ENCODE peak calls at places on chromosome 9, in ten cellular contexts. One of them, this sample, is unnamed.

GRCh38 chr9:33264473-33265177 is at the start of the genes BAG1 and CHMP5:
- DNase-seq in choroid plexus epithelial cell: peak
- DNase-seq in bronchial epithelial cell: peak
- DNase-seq in HepG2: peak
- DNase-seq in IMR-90: peak
- DNase-seq in progenitor cell of endocrine pancreas: peak
- DNase-seq in GM12865: peak
- DNase-seq in upper lobe of right lung: peak
- DNase-seq in AG10803: peak
- DNase-seq in dorsolateral prefrontal cortex: peak
- DNase-seq in this sample: peak

GRCh38 chr9:78324682-78325081 is 27.8 kb downstream of the PSAT1 start:
- DNase-seq in choroid plexus epithelial cell: no peak
- DNase-seq in bronchial epithelial cell: no peak
- DNase-seq in HepG2: no peak
- DNase-seq in IMR-90: no peak
- DNase-seq in progenitor cell of endocrine pancreas: no peak
- DNase-seq in GM12865: no peak
- DNase-seq in upper lobe of right lung: no peak
- DNase-seq in AG10803: no peak
- DNase-seq in dorsolateral prefrontal cortex: no peak
- DNase-seq in this sample: no peak

GRCh38 chr9:134329886-134330285 is 3.6 kb downstream of the RXRA start:
- DNase-seq in choroid plexus epithelial cell: no peak
- DNase-seq in bronchial epithelial cell: peak
- DNase-seq in HepG2: no peak
- DNase-seq in IMR-90: no peak
- DNase-seq in progenitor cell of endocrine pancreas: no peak
- DNase-seq in GM12865: no peak
- DNase-seq in upper lobe of right lung: no peak
- DNase-seq in AG10803: no peak
- DNase-seq in dorsolateral prefrontal cortex: no peak
- DNase-seq in this sample: no peak

GRCh38 chr9:4590430-4591122 is 71.5 kb upstream of the PLPP6 start:
- DNase-seq in choroid plexus epithelial cell: peak
- DNase-seq in bronchial epithelial cell: no peak
- DNase-seq in HepG2: no peak
- DNase-seq in IMR-90: peak
- DNase-seq in progenitor cell of endocrine pancreas: no peak
- DNase-seq in GM12865: no peak
- DNase-seq in upper lobe of right lung: no peak
- DNase-seq in AG10803: peak
- DNase-seq in dorsolateral prefrontal cortex: no peak
- DNase-seq in this sample: no peak

GRCh38 chr9:93678199-93679019 is 102.0 kb downstream of the PHF2 start:
- DNase-seq in choroid plexus epithelial cell: no peak
- DNase-seq in bronchial epithelial cell: no peak
- DNase-seq in HepG2: no peak
- DNase-seq in IMR-90: no peak
- DNase-seq in progenitor cell of endocrine pancreas: no peak
- DNase-seq in GM12865: no peak
- DNase-seq in upper lobe of right lung: peak
- DNase-seq in AG10803: no peak
- DNase-seq in dorsolateral prefrontal cortex: peak
- DNase-seq in this sample: no peak

GRCh38 chr9:77502568-77502967 is 145.6 kb downstream of the GNA14 start:
- DNase-seq in choroid plexus epithelial cell: peak
- DNase-seq in bronchial epithelial cell: no peak
- DNase-seq in HepG2: no peak
- DNase-seq in IMR-90: no peak
- DNase-seq in progenitor cell of endocrine pancreas: no peak
- DNase-seq in GM12865: no peak
- DNase-seq in upper lobe of right lung: no peak
- DNase-seq in AG10803: no peak
- DNase-seq in dorsolateral prefrontal cortex: no peak
- DNase-seq in this sample: no peak

GRCh38 chr9:94140791-94141790 is 56.8 kb downstream of the PTPDC1 start:
- DNase-seq in choroid plexus epithelial cell: peak
- DNase-seq in bronchial epithelial cell: no peak
- DNase-seq in HepG2: no peak
- DNase-seq in IMR-90: no peak
- DNase-seq in progenitor cell of endocrine pancreas: no peak
- DNase-seq in GM12865: no peak
- DNase-seq in upper lobe of right lung: no peak
- DNase-seq in AG10803: peak
- DNase-seq in dorsolateral prefrontal cortex: no peak
- DNase-seq in this sample: no peak

GRCh38 chr9:84567776-84568175 is 101.8 kb upstream of the NTRK2 start:
- DNase-seq in choroid plexus epithelial cell: no peak
- DNase-seq in bronchial epithelial cell: peak
- DNase-seq in HepG2: no peak
- DNase-seq in IMR-90: no peak
- DNase-seq in progenitor cell of endocrine pancreas: no peak
- DNase-seq in GM12865: no peak
- DNase-seq in upper lobe of right lung: no peak
- DNase-seq in AG10803: no peak
- DNase-seq in dorsolateral prefrontal cortex: no peak
- DNase-seq in this sample: no peak

GRCh38 chr9:74762950-74763349 is 124.8 kb downstream of the TRPM6 start:
- DNase-seq in choroid plexus epithelial cell: no peak
- DNase-seq in bronchial epithelial cell: no peak
- DNase-seq in HepG2: no peak
- DNase-seq in IMR-90: no peak
- DNase-seq in progenitor cell of endocrine pancreas: no peak
- DNase-seq in GM12865: no peak
- DNase-seq in upper lobe of right lung: no peak
- DNase-seq in AG10803: no peak
- DNase-seq in dorsolateral prefrontal cortex: no peak
- DNase-seq in this sample: no peak

GRCh38 chr9:89590415-89590814 is 14.4 kb upstream of the GADD45G start:
- DNase-seq in choroid plexus epithelial cell: no peak
- DNase-seq in bronchial epithelial cell: no peak
- DNase-seq in HepG2: no peak
- DNase-seq in IMR-90: no peak
- DNase-seq in progenitor cell of endocrine pancreas: no peak
- DNase-seq in GM12865: no peak
- DNase-seq in upper lobe of right lung: no peak
- DNase-seq in AG10803: no peak
- DNase-seq in dorsolateral prefrontal cortex: no peak
- DNase-seq in this sample: no peak

GRCh38 chr9:127714916-127715442 is 484 bp downstream of the PTRH1 start:
- DNase-seq in choroid plexus epithelial cell: no peak
- DNase-seq in bronchial epithelial cell: no peak
- DNase-seq in HepG2: no peak
- DNase-seq in IMR-90: no peak
- DNase-seq in progenitor cell of endocrine pancreas: no peak
- DNase-seq in GM12865: no peak
- DNase-seq in upper lobe of right lung: no peak
- DNase-seq in AG10803: no peak
- DNase-seq in dorsolateral prefrontal cortex: no peak
- DNase-seq in this sample: no peak

GRCh38 chr9:124502711-124503702 is 4.2 kb downstream of the NR5A1 start:
- DNase-seq in choroid plexus epithelial cell: peak
- DNase-seq in bronchial epithelial cell: no peak
- DNase-seq in HepG2: no peak
- DNase-seq in IMR-90: no peak
- DNase-seq in progenitor cell of endocrine pancreas: no peak
- DNase-seq in GM12865: no peak
- DNase-seq in upper lobe of right lung: no peak
- DNase-seq in AG10803: no peak
- DNase-seq in dorsolateral prefrontal cortex: no peak
- DNase-seq in this sample: no peak

GRCh38 chr9:124779368-124780059 is 2.6 kb downstream of the OLFML2A start:
- DNase-seq in choroid plexus epithelial cell: peak
- DNase-seq in bronchial epithelial cell: peak
- DNase-seq in HepG2: peak
- DNase-seq in IMR-90: peak
- DNase-seq in progenitor cell of endocrine pancreas: no peak
- DNase-seq in GM12865: no peak
- DNase-seq in upper lobe of right lung: peak
- DNase-seq in AG10803: peak
- DNase-seq in dorsolateral prefrontal cortex: no peak
- DNase-seq in this sample: no peak

GRCh38 chr9:125997510-125997823 is 250.3 kb downstream of the PBX3 start:
- DNase-seq in choroid plexus epithelial cell: no peak
- DNase-seq in bronchial epithelial cell: no peak
- DNase-seq in HepG2: no peak
- DNase-seq in IMR-90: no peak
- DNase-seq in progenitor cell of endocrine pancreas: no peak
- DNase-seq in GM12865: no peak
- DNase-seq in upper lobe of right lung: peak
- DNase-seq in AG10803: no peak
- DNase-seq in dorsolateral prefrontal cortex: peak
- DNase-seq in this sample: no peak

GRCh38 chr9:80928697-80929096 is 760.6 kb downstream of the TLE1 start:
- DNase-seq in choroid plexus epithelial cell: no peak
- DNase-seq in bronchial epithelial cell: peak
- DNase-seq in HepG2: no peak
- DNase-seq in IMR-90: no peak
- DNase-seq in progenitor cell of endocrine pancreas: no peak
- DNase-seq in GM12865: no peak
- DNase-seq in upper lobe of right lung: no peak
- DNase-seq in AG10803: no peak
- DNase-seq in dorsolateral prefrontal cortex: no peak
- DNase-seq in this sample: no peak

GRCh38 chr9:34426340-34427074 is 31.9 kb downstream of the FAM219A start:
- DNase-seq in choroid plexus epithelial cell: no peak
- DNase-seq in bronchial epithelial cell: no peak
- DNase-seq in HepG2: no peak
- DNase-seq in IMR-90: no peak
- DNase-seq in progenitor cell of endocrine pancreas: no peak
- DNase-seq in GM12865: no peak
- DNase-seq in upper lobe of right lung: no peak
- DNase-seq in AG10803: no peak
- DNase-seq in dorsolateral prefrontal cortex: no peak
- DNase-seq in this sample: no peak
- TF ChIP-seq CTCF in choroid plexus epithelial cell: no peak
- TF ChIP-seq CTCF in bronchial epithelial cell: no peak
- TF ChIP-seq CTCF in HepG2: no peak
- TF ChIP-seq CTCF in IMR-90: no peak
- TF ChIP-seq CTCF in progenitor cell of endocrine pancreas: no peak
- TF ChIP-seq CTCF in GM12865: no peak
- TF ChIP-seq CTCF in upper lobe of right lung: no peak
- TF ChIP-seq CTCF in AG10803: no peak
- TF ChIP-seq CTCF in dorsolateral prefrontal cortex: no peak
- TF ChIP-seq CTCF in this sample: no peak

GRCh38 chr9:17843236-17843635 is 264.4 kb downstream of the SH3GL2 start:
- DNase-seq in choroid plexus epithelial cell: no peak
- DNase-seq in bronchial epithelial cell: no peak
- DNase-seq in HepG2: no peak
- DNase-seq in IMR-90: no peak
- DNase-seq in progenitor cell of endocrine pancreas: no peak
- DNase-seq in GM12865: no peak
- DNase-seq in upper lobe of right lung: no peak
- DNase-seq in AG10803: no peak
- DNase-seq in dorsolateral prefrontal cortex: no peak
- DNase-seq in this sample: no peak

GRCh38 chr9:17833846-17834245 is 255.0 kb downstream of the SH3GL2 start:
- DNase-seq in choroid plexus epithelial cell: no peak
- DNase-seq in bronchial epithelial cell: no peak
- DNase-seq in HepG2: no peak
- DNase-seq in IMR-90: no peak
- DNase-seq in progenitor cell of endocrine pancreas: no peak
- DNase-seq in GM12865: no peak
- DNase-seq in upper lobe of right lung: no peak
- DNase-seq in AG10803: no peak
- DNase-seq in dorsolateral prefrontal cortex: no peak
- DNase-seq in this sample: no peak

GRCh38 chr9:17832812-17833211 is 253.9 kb downstream of the SH3GL2 start:
- DNase-seq in choroid plexus epithelial cell: no peak
- DNase-seq in bronchial epithelial cell: peak
- DNase-seq in HepG2: no peak
- DNase-seq in IMR-90: no peak
- DNase-seq in progenitor cell of endocrine pancreas: no peak
- DNase-seq in GM12865: no peak
- DNase-seq in upper lobe of right lung: no peak
- DNase-seq in AG10803: no peak
- DNase-seq in dorsolateral prefrontal cortex: no peak
- DNase-seq in this sample: no peak

GRCh38 chr9:17839744-17840143 is 260.9 kb downstream of the SH3GL2 start:
- DNase-seq in choroid plexus epithelial cell: no peak
- DNase-seq in bronchial epithelial cell: no peak
- DNase-seq in HepG2: no peak
- DNase-seq in IMR-90: no peak
- DNase-seq in progenitor cell of endocrine pancreas: no peak
- DNase-seq in GM12865: no peak
- DNase-seq in upper lobe of right lung: no peak
- DNase-seq in AG10803: no peak
- DNase-seq in dorsolateral prefrontal cortex: no peak
- DNase-seq in this sample: no peak

GRCh38 chr9:17837931-17838330 is 259.1 kb downstream of the SH3GL2 start:
- DNase-seq in choroid plexus epithelial cell: peak
- DNase-seq in bronchial epithelial cell: no peak
- DNase-seq in HepG2: peak
- DNase-seq in IMR-90: no peak
- DNase-seq in progenitor cell of endocrine pancreas: no peak
- DNase-seq in GM12865: no peak
- DNase-seq in upper lobe of right lung: no peak
- DNase-seq in AG10803: no peak
- DNase-seq in dorsolateral prefrontal cortex: no peak
- DNase-seq in this sample: no peak
- TF ChIP-seq CTCF in choroid plexus epithelial cell: no peak
- TF ChIP-seq CTCF in bronchial epithelial cell: no peak
- TF ChIP-seq CTCF in HepG2: no peak
- TF ChIP-seq CTCF in IMR-90: no peak
- TF ChIP-seq CTCF in progenitor cell of endocrine pancreas: peak
- TF ChIP-seq CTCF in GM12865: no peak
- TF ChIP-seq CTCF in upper lobe of right lung: no peak
- TF ChIP-seq CTCF in AG10803: peak
- TF ChIP-seq CTCF in dorsolateral prefrontal cortex: no peak
- TF ChIP-seq CTCF in this sample: peak

DNA sequence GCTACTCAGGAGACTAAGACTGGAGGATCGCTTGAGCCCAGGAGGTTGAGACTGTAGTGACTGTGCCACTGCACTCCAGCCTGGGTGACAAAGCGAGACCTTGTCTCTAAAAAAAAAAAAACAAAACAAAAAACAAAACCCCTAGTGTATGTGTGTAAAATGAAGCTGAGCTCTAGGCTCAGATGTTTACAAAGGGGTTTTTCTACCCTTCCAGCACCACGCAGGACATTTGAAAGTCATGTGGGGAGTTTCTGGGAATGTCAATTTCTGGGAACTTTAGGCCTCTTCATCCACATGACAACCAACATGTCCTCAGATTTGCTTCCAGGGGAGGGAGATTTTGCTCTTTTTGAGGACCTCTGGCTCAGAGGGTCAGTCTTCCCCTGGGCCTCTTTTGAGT is 42.4 kb upstream of the AIF1L start:
- DNase-seq in choroid plexus epithelial cell: no peak
- DNase-seq in bronchial epithelial cell: no peak
- DNase-seq in HepG2: no peak
- DNase-seq in IMR-90: no peak
- DNase-seq in progenitor cell of endocrine pancreas: no peak
- DNase-seq in GM12865: no peak
- DNase-seq in upper lobe of right lung: no peak
- DNase-seq in AG10803: no peak
- DNase-seq in dorsolateral prefrontal cortex: no peak
- DNase-seq in this sample: no peak
- TF ChIP-seq CTCF in choroid plexus epithelial cell: no peak
- TF ChIP-seq CTCF in bronchial epithelial cell: no peak
- TF ChIP-seq CTCF in HepG2: no peak
- TF ChIP-seq CTCF in IMR-90: no peak
- TF ChIP-seq CTCF in progenitor cell of endocrine pancreas: no peak
- TF ChIP-seq CTCF in GM12865: no peak
- TF ChIP-seq CTCF in upper lobe of right lung: no peak
- TF ChIP-seq CTCF in AG10803: no peak
- TF ChIP-seq CTCF in dorsolateral prefrontal cortex: no peak
- TF ChIP-seq CTCF in this sample: no peak

GRCh38 chr9:97487107-97487506 is 14.4 kb upstream of the TMOD1 start:
- DNase-seq in choroid plexus epithelial cell: peak
- DNase-seq in bronchial epithelial cell: peak
- DNase-seq in HepG2: peak
- DNase-seq in IMR-90: peak
- DNase-seq in progenitor cell of endocrine pancreas: no peak
- DNase-seq in GM12865: no peak
- DNase-seq in upper lobe of right lung: no peak
- DNase-seq in AG10803: no peak
- DNase-seq in dorsolateral prefrontal cortex: no peak
- DNase-seq in this sample: no peak
- TF ChIP-seq CTCF in choroid plexus epithelial cell: peak
- TF ChIP-seq CTCF in bronchial epithelial cell: peak
- TF ChIP-seq CTCF in HepG2: peak
- TF ChIP-seq CTCF in IMR-90: peak
- TF ChIP-seq CTCF in progenitor cell of endocrine pancreas: peak
- TF ChIP-seq CTCF in GM12865: no peak
- TF ChIP-seq CTCF in upper lobe of right lung: no peak
- TF ChIP-seq CTCF in AG10803: peak
- TF ChIP-seq CTCF in dorsolateral prefrontal cortex: no peak
- TF ChIP-seq CTCF in this sample: peak